ENCODE peak calls at places on chromosome 11, in eight cellular contexts. F is A549, K is keratinocyte, R is adrenal gland, V is testis, P is spleen, E is prostate gland, D is left ventricle myocardium inferior. B is an unnamed sample.

GRCh38 chr11:65278351-65278750 is 16.6 kb downstream of the POLA2 start:
- DNase-seq in E (no peak), V (no peak), K (no peak), P (no peak), R (no peak), F (no peak), D (no peak), B (no peak)

GRCh38 chr11:958101-958500 is 32.4 kb downstream of the AP2A2 start:
- DNase-seq in D (no peak), E (no peak), F (no peak), P (no peak), R (no peak), K (no peak), V (no peak), B (no peak)

GRCh38 chr11:31902706-31903105 is 91.6 kb upstream of the PAX6 start:
- DNase-seq in E (no peak), P (no peak), D (no peak), F (no peak), R (no peak), K (no peak), V (no peak), B (no peak)

GRCh38 chr11:117345039-117345438 is 17.4 kb downstream of the CEP164 start:
- DNase-seq in P (no peak), V (no peak), F (no peak), R (no peak), D (no peak), K (no peak), E (no peak), B (no peak)

GRCh38 chr11:824292-824880 is 3.3 kb upstream of the CRACR2B start:
- DNase-seq in K (no peak), E (no peak), F (no peak), P (peak; percentile 80), V (no peak), D (no peak), R (no peak), B (no peak)

GRCh38 chr11:88402192-88402715 is 64.7 kb upstream of the CTSC start:
- DNase-seq in R (no peak), K (no peak), V (no peak), F (peak; percentile 40), P (no peak), D (no peak), E (no peak), B (no peak)

GRCh38 chr11:69915501-69916250 is 96.5 kb upstream of the FGF3 start:
- DNase-seq in R (peak; percentile 80), K (no peak), P (peak; percentile 79), F (peak; percentile 75), E (peak; percentile 66), V (peak; percentile 89), D (peak; percentile 86), B (peak; percentile 90)

GRCh38 chr11:62124186-62125113 is 639 bp downstream of the INCENP start:
- DNase-seq in K (peak; percentile 32), E (peak; percentile 14), P (no peak), F (no peak), R (no peak), V (peak; percentile 48), D (peak; percentile 32), B (peak; percentile 78)

GRCh38 chr11:70493089-70493474 is 94.8 kb downstream of the CTTN start:
- DNase-seq in E (no peak), P (peak; percentile 34), F (no peak), K (no peak), V (no peak), R (no peak), D (no peak), B (no peak)

DNA sequence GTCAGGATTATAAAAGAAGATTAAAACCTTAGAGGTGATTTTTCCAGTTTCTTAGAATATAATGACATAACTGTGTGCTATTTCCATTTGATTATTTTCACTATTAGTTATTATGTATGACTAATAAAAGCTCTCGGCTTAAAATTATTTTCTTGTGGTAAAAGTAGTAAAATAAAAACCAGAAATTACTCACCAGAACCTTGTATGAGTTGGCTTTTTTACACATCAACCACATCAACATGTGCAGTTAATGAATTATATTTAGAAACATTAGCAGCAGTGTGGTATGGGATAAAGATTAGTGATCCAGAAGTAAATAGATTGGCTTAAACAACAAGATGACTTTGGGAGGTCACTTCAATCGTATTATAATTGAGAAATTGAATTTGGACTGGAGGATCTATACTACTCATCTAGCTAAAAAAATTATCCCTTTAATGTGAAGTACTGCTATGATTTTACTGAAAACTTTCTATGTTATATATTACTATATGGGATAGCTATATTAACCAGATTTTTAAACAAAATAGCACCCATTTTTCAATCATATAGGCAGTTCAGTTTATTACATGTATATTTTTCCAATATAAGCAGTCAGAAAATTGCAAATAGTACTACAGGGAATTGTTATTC is 2.8 kb upstream of the BCO2 start:
- DNase-seq in E (no peak), D (no peak), K (no peak), V (no peak), R (no peak), P (no peak), F (no peak), B (no peak)
- H3K27ac ChIP-seq in E (no peak overlapping the region), D (peak overlapping the region; percentile 86), K (no peak overlapping the region), V (no peak overlapping the region), R (no peak overlapping the region), P (no peak overlapping the region), F (no peak overlapping the region), B (no peak overlapping the region)

GRCh38 chr11:126538071-126538470 is 182.6 kb downstream of the ST3GAL4 start:
- DNase-seq in E (no peak), V (no peak), R (no peak), K (no peak), F (no peak), D (no peak), P (no peak), B (no peak)

GRCh38 chr11:126534141-126534805 is 178.8 kb downstream of the ST3GAL4 start:
- DNase-seq in K (no peak), R (no peak), F (no peak), V (no peak), E (no peak), P (no peak), D (no peak), B (no peak)

GRCh38 chr11:126537492-126537891 is 182.0 kb downstream of the ST3GAL4 start:
- DNase-seq in K (no peak), V (no peak), P (no peak), E (no peak), R (no peak), D (no peak), F (no peak), B (no peak)

GRCh38 chr11:126530416-126530815 is 174.9 kb downstream of the ST3GAL4 start:
- DNase-seq in P (peak; percentile 54), D (no peak), V (no peak), E (no peak), R (no peak), F (no peak), K (no peak), B (no peak)

GRCh38 chr11:126533560-126533959 is 178.1 kb downstream of the ST3GAL4 start:
- DNase-seq in R (no peak), D (no peak), E (no peak), K (no peak), V (no peak), F (no peak), P (no peak), B (no peak)
- TF ChIP-seq CTCF in R (no peak), D (no peak), E (no peak), K (no peak), V (no peak), F (no peak), P (no peak), B (no peak)

GRCh38 chr11:73310076-73310475 is 2.0 kb downstream of the ARHGEF17 start:
- DNase-seq in V (no peak), R (no peak), K (no peak), P (no peak), E (no peak), F (no peak), D (no peak), B (no peak)
- H3K4me3 ChIP-seq in V (peak overlapping the region; percentile 83), R (no peak overlapping the region), K (no peak overlapping the region), P (peak overlapping the region; percentile 85), E (peak overlapping the region; percentile 76), F (no peak overlapping the region), D (peak overlapping the region; percentile 88), B (peak overlapping the region; percentile 85)

GRCh38 chr11:111982019-111982464 is 43.2 kb upstream of the DLAT start:
- DNase-seq in R (peak; percentile 60), E (peak; percentile 87), D (no peak), V (peak; percentile 79), K (peak; percentile 46), F (peak; percentile 48), P (no peak), B (no peak)

GRCh38 chr11:111982532-111983186 is 42.5 kb upstream of the DLAT start:
- DNase-seq in R (no peak), K (no peak), F (no peak), V (no peak), D (no peak), P (no peak), E (no peak), B (no peak)

GRCh38 chr11:111981270-111981669 is 43.9 kb upstream of the DLAT start:
- DNase-seq in K (no peak), E (no peak), V (no peak), D (no peak), F (no peak), P (no peak), R (no peak), B (no peak)

GRCh38 chr11:111986589-111986988 is 38.6 kb upstream of the DLAT start:
- DNase-seq in P (no peak), E (no peak), R (no peak), F (no peak), V (no peak), K (no peak), D (no peak), B (no peak)

GRCh38 chr11:111983187-111983986 is 41.8 kb upstream of the DLAT start:
- DNase-seq in V (no peak), P (no peak), D (no peak), R (no peak), E (peak; percentile 60), K (no peak), F (peak; percentile 6), B (no peak)
- H3K27ac ChIP-seq in V (no peak overlapping the region), P (no peak overlapping the region), D (peak overlapping the region; percentile 63), R (no peak overlapping the region), E (peak overlapping the region; percentile 85), K (peak overlapping the region; percentile 47), F (no peak overlapping the region), B (no peak overlapping the region)

GRCh38 chr11:131137046-131137445 is 220.8 kb upstream of the SNX19 start:
- DNase-seq in R (no peak), K (no peak), V (no peak), F (no peak), P (no peak), E (no peak), D (no peak), B (no peak)

GRCh38 chr11:131136476-131136875 is 220.2 kb upstream of the SNX19 start:
- DNase-seq in F (no peak), K (no peak), E (no peak), V (no peak), R (no peak), P (no peak), D (no peak), B (no peak)
- TF ChIP-seq CTCF in F (no peak), K (no peak), E (no peak), V (no peak), R (no peak), P (no peak), D (no peak), B (no peak)

B was measured in coronary artery.